ENCODE peak calls at places on chromosomes 11 and 22, in seven cellular contexts. I is thoracic aorta; R is CD8-positive, alpha-beta T cell; N is fibroblast of lung; C is testis; O is adrenal gland; U is HCT116. P is an unnamed sample.

GRCh38 chr11:45843158-45843924 is 3.9 kb upstream of the CRY2 start:
- DNase-seq in R (peak; percentile 92), I (peak; percentile 87), U (peak; percentile 90), N (peak; percentile 87), O (peak; percentile 90), C (peak; percentile 95), P (peak; percentile 87)

GRCh38 chr11:13984616-13985474 is 22.3 kb downstream of the SPON1 start:
- DNase-seq in R (no peak), I (no peak), O (no peak), C (no peak), U (no peak), N (peak; percentile 89), P (no peak)

GRCh38 chr11:68839953-68840641 is 1.6 kb downstream of the CPT1A start:
- DNase-seq in N (no peak), R (no peak), O (no peak), I (no peak), U (no peak), C (no peak), P (no peak)

GRCh38 chr11:116042125-116042524 is 537.9 kb upstream of the CADM1 start:
- DNase-seq in R (no peak), O (no peak), U (no peak), C (no peak), I (no peak), N (no peak), P (no peak)

GRCh38 chr22:31075961-31076360 is 5.2 kb upstream of the SMTN start:
- DNase-seq in C (peak; percentile 88), R (no peak), O (peak; percentile 43), N (peak; percentile 93), U (no peak), I (peak; percentile 67), P (peak; percentile 88)

GRCh38 chr11:44886765-44887164 is 63.9 kb downstream of the TP53I11 start:
- DNase-seq in N (peak; percentile 51), R (no peak), I (no peak), C (no peak), U (no peak), O (no peak), P (no peak)

GRCh38 chr22:38325575-38325974 is 8.3 kb upstream of the CSNK1E start:
- DNase-seq in C (no peak), R (no peak), I (no peak), O (no peak), U (no peak), N (no peak), P (no peak)

GRCh38 chr11:95593101-95593500 is 196.5 kb downstream of the FAM76B start:
- DNase-seq in I (no peak), C (no peak), U (no peak), N (peak; percentile 55), O (no peak), R (no peak), P (no peak)

GRCh38 chr11:57460017-57460755 is at the start of gene RTN4RL2:
- DNase-seq in I (no peak), O (no peak), U (peak; percentile 52), N (peak; percentile 54), R (peak; percentile 19), C (peak; percentile 47), P (peak; percentile 55)

GRCh38 chr22:31626427-31627150 is 35.4 kb downstream of the PISD start:
- DNase-seq in O (no peak), C (peak; percentile 55), I (no peak), R (no peak), U (no peak), N (no peak), P (no peak)

GRCh38 chr11:1928891-1929541 is 9.5 kb downstream of the TNNT3 start:
- DNase-seq in I (no peak), U (no peak), N (no peak), C (no peak), R (no peak), O (no peak), P (peak; percentile 27)

GRCh38 chr11:34613462-34614183 is 7.3 kb upstream of the EHF start:
- DNase-seq in U (no peak), O (no peak), R (no peak), C (no peak), N (no peak), I (no peak), P (no peak)

GRCh38 chr11:115321602-115322289 is 182.5 kb downstream of the CADM1 start:
- DNase-seq in I (no peak), O (no peak), U (no peak), N (peak; percentile 20), R (no peak), C (no peak), P (no peak)

GRCh38 chr11:47236482-47236881 is 12.1 kb downstream of the ACP2 start:
- DNase-seq in O (no peak), U (no peak), R (no peak), C (no peak), I (no peak), N (peak; percentile 38), P (no peak)

GRCh38 chr11:117917591-117917990 is 11.6 kb downstream of the TMPRSS13 start:
- DNase-seq in C (no peak), N (no peak), R (no peak), I (no peak), O (no peak), U (no peak), P (no peak)

GRCh38 chr11:131486937-131487336 is 116.5 kb downstream of the NTM start:
- DNase-seq in U (no peak), I (no peak), O (no peak), R (no peak), C (no peak), N (no peak), P (no peak)

GRCh38 chr11:117876341-117877119 is at the start of gene FXYD6:
- DNase-seq in R (peak; percentile 8), U (no peak), N (peak; percentile 60), I (no peak), C (peak; percentile 88), O (peak; percentile 59), P (no peak)

GRCh38 chr11:120832609-120833221 is 191.2 kb upstream of the TBCEL start:
- DNase-seq in U (no peak), N (no peak), C (no peak), R (no peak), I (no peak), O (no peak), P (no peak)

GRCh38 chr22:49671331-49672012 is 156.2 kb downstream of the BRD1 start:
- DNase-seq in I (no peak), R (no peak), N (no peak), C (no peak), U (no peak), O (no peak), P (no peak)

GRCh38 chr11:47946682-47947575 is 33.4 kb upstream of the PTPRJ start:
- DNase-seq in O (peak; percentile 74), I (peak; percentile 60), R (no peak), N (peak; percentile 93), C (peak; percentile 37), U (peak; percentile 84), P (peak; percentile 87)

GRCh38 chr22:24434472-24435322 is 7.3 kb downstream of the ADORA2A start:
- DNase-seq in C (no peak), N (no peak), O (no peak), I (no peak), R (peak; percentile 70), U (no peak), P (peak; percentile 31)

GRCh38 chr11:115179647-115180046 is 324.6 kb downstream of the CADM1 start:
- DNase-seq in R (no peak), N (no peak), U (no peak), C (no peak), O (no peak), I (no peak), P (no peak)

DNA sequence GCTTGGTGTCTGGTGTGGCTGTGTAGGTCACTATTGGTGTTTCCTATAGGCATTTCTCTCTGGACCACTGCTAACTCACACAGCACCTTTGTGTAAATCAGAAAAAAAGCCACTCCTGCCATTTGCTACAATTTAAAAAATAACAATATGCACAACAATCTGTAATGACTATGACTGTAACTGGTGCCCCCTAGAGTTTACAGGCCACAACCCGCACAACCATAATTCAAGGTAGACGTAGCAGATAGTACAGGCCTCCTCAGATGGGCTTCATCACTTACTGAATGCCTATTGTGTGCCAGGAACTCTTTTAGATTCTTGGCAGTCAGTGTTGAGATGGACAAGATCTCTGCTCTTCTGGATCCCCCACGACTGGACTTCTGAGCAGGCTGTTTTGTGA is 47.7 kb downstream of the SYT9 start:
- DNase-seq in U (no peak), R (no peak), N (no peak), C (no peak), I (no peak), O (no peak), P (no peak)
- TF ChIP-seq CTCF in U (peak; percentile 25), R (no peak), N (no peak), C (no peak), I (no peak), O (no peak), P (no peak)

GRCh38 chr22:44046485-44047141 is 22.5 kb downstream of the PARVB start:
- DNase-seq in O (no peak), R (no peak), U (no peak), I (no peak), N (no peak), C (peak; percentile 58), P (no peak)
- H3K4me1 ChIP-seq in O (no peaks in the 10 kb centered on the region), R (no peaks in the 10 kb centered on the region), U (no peaks in the 10 kb centered on the region), I (no peaks in the 10 kb centered on the region), N (no peaks in the 10 kb centered on the region), C (peaks cover 25% of the 10 kb centered on the region), P (peaks cover 23% of the 10 kb centered on the region)

GRCh38 chr22:19495562-19496323 is 16.0 kb downstream of the CDC45 start:
- DNase-seq in R (no peak), I (no peak), O (no peak), N (peak; percentile 57), U (no peak), C (no peak), P (no peak)
- TF ChIP-seq CTCF in R (no peak), I (no peak), O (no peak), N (peak; percentile 28), U (no peak), C (peak; percentile 16), P (no peak)

GRCh38 chr11:64778473-64779298 is at the start of gene SF1:
- DNase-seq in R (peak; percentile 98), C (peak; percentile 100), O (peak; percentile 99), U (peak; percentile 100), I (peak; percentile 98), N (peak; percentile 100), P (peak; percentile 99)
- H3K4me1 ChIP-seq in R (peaks cover 53% of the 10 kb centered on the region), C (peaks cover 38% of the 10 kb centered on the region), O (peaks cover 20% of the 10 kb centered on the region), U (peaks cover 32% of the 10 kb centered on the region), I (peaks cover 31% of the 10 kb centered on the region), N (peaks cover 10% of the 10 kb centered on the region), P (peaks cover 7% of the 10 kb centered on the region)

DNA sequence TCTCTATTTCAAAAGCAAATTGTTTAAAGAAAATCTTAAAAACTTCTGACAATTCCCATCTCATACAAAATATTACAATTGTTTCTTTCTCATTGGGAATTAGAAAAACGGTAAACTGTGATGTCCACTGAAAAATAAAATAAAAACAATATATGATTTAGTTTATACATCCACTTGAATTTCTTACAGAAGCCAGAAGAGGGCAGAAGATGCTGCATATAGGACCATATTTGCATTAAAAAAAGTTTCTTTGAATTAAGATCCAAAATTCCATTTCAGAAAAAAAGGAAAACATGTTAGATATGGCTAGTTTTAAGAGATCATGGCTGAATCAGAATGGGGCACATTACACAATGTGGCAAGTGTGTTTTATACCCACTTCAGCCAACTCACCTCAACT is 39.3 kb upstream of the LRRC4C start:
- DNase-seq in R (no peak), U (no peak), I (no peak), C (no peak), N (no peak), O (no peak), P (no peak)
- TF ChIP-seq CTCF in R (no peak), U (peak; percentile 19), I (no peak), C (no peak), N (no peak), O (no peak), P (no peak)